ENCODE peak calls at places on chromosomes 11 and 22, in ten cellular contexts. L is right lobe of liver, A is breast epithelium, M is stomach, N is HCT116, D is gastrocnemius medialis, X is A549, W is lower leg skin, R is ovary, Z is HepG2. G is an unnamed sample.

GRCh38 chr11:110793556-110793955 is 81.3 kb upstream of the ARHGAP20 start:
- DNase-seq in X (no peak), L (no peak), A (no peak), D (no peak), Z (no peak), M (no peak), N (no peak), W (no peak), R (no peak), G (no peak)

GRCh38 chr11:64523456-64524187 is 67.4 kb upstream of the SLC22A12 start:
- DNase-seq in D (no peak), A (no peak), N (no peak), W (no peak), M (no peak), X (no peak), R (no peak), Z (no peak), L (no peak), G (peak)

GRCh38 chr11:58028687-58029411 is 1.9 kb upstream of the OR6Q1 start:
- DNase-seq in A (no peak), M (no peak), N (no peak), Z (no peak), L (no peak), X (no peak), R (no peak), W (no peak), D (no peak), G (no peak)

GRCh38 chr11:44319552-44320288 is 9.8 kb upstream of the ALX4 start:
- DNase-seq in W (no peak), A (no peak), D (no peak), R (no peak), X (no peak), M (no peak), N (no peak), Z (no peak), L (no peak), G (peak)

GRCh38 chr11:74269161-74269809 is 42.2 kb downstream of the P4HA3 start:
- DNase-seq in X (no peak), R (no peak), A (no peak), M (no peak), N (no peak), L (no peak), W (no peak), Z (no peak), D (no peak), G (no peak)

GRCh38 chr11:35151241-35151640 is 12.3 kb downstream of the CD44 start:
- DNase-seq in W (no peak), N (no peak), M (no peak), Z (no peak), L (no peak), A (no peak), X (no peak), R (no peak), D (no peak), G (no peak)

GRCh38 chr11:35593143-35593542 is 25.1 kb upstream of the FJX1 start:
- DNase-seq in R (no peak), D (no peak), W (no peak), L (no peak), A (peak), Z (no peak), N (no peak), M (no peak), X (no peak), G (no peak)

GRCh38 chr11:108805030-108805429 is 140.2 kb downstream of the DDX10 start:
- DNase-seq in X (no peak), M (no peak), Z (no peak), D (no peak), N (no peak), W (no peak), L (no peak), R (no peak), A (no peak), G (no peak)

GRCh38 chr22:35612903-35613302 is 4.2 kb downstream of the MB start:
- DNase-seq in L (no peak), X (no peak), D (no peak), N (no peak), A (no peak), M (no peak), R (no peak), Z (no peak), W (no peak), G (no peak)

GRCh38 chr11:66336234-66337102 is at the start of gene RIN1:
- DNase-seq in M (peak), N (peak), D (peak), L (no peak), A (peak), R (peak), W (peak), Z (peak), X (peak), G (peak)
- TF ChIP-seq POLR2A in M (no peak), N (peak), D (peak), L (no peak), A (peak), R (no peak), W (no peak), Z (peak), X (peak), G (no peak)

DNA sequence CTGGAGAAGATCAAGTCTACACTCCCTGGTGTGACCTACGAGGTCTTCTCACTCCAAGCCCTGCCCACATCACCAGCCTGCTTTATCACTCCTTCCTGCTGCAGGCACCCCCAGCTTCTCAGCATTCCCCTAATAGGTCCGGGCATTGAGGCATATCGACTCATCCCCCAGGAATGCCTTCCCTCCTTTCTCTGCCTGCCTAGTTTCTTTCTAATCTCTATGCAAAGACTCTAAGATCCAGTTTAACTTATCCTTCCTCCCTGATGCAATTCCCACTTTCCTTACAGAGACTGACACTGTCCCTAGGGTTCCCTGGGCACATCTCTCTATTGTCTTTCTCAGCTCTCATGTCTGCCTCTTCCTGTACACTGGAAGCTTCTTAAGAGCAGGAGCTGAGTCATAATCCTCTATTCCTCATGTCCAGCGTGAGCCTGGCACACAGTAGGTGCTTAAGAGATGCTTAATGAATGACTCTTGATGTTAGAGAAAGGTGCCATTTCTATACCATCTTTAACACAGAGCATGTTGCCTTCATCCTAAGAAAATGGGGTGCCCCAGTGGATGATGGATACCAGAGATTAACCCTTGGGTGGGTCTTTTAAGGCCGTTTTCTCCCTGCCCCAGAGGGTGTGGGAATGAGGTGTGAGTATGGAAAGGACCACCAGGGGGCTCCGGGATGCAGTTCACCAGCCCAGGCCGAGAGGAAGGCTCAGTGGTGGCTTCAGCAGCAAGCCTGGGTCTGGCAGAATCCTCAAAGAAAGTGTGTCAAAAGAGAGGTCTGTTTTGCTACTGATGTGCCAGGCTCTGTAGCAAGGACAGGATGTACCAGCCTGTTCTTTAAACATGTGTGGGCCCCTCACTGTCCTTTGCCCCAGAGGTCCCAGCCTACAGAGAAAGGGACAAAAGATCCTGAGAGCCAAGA is 34.7 kb downstream of the PARVA start:
- DNase-seq in M (peak), N (peak), A (peak), R (peak), W (no peak), L (no peak), D (peak), Z (peak), X (peak), G (no peak)
- H3K4me3 ChIP-seq in M (no peak), N (no peak), A (no peak), R (no peak), W (no peak), L (no peak), D (no peak), Z (no peak), X (no peak), G (no peak)

GRCh38 chr11:17542249-17542648 is 2.0 kb downstream of the USH1C start:
- DNase-seq in M (peak), D (no peak), Z (peak), W (no peak), X (no peak), A (no peak), N (no peak), R (no peak), L (peak), G (peak)

GRCh38 chr11:17543574-17544180 is 539 bp downstream of the USH1C start:
- DNase-seq in Z (no peak), X (no peak), L (no peak), R (no peak), N (no peak), D (no peak), M (no peak), W (no peak), A (no peak), G (peak)

GRCh38 chr11:17544181-17544622 is at the start of gene USH1C:
- DNase-seq in N (peak), M (peak), R (no peak), X (peak), A (no peak), W (no peak), L (no peak), D (no peak), Z (no peak), G (peak)

GRCh38 chr11:17541330-17541885 is 2.8 kb downstream of the USH1C start:
- DNase-seq in M (no peak), W (no peak), L (no peak), R (no peak), N (no peak), X (no peak), Z (no peak), A (no peak), D (no peak), G (peak)

GRCh38 chr11:17543041-17543440 is 1.2 kb downstream of the USH1C start:
- DNase-seq in A (no peak), W (no peak), N (no peak), M (no peak), L (no peak), X (no peak), Z (no peak), D (no peak), R (no peak), G (peak)
- TF ChIP-seq CTCF in A (no peak), W (no peak), N (no peak), M (no peak), L (no peak), X (no peak), Z (no peak), D (no peak), R (no peak), G (no peak)

DNA sequence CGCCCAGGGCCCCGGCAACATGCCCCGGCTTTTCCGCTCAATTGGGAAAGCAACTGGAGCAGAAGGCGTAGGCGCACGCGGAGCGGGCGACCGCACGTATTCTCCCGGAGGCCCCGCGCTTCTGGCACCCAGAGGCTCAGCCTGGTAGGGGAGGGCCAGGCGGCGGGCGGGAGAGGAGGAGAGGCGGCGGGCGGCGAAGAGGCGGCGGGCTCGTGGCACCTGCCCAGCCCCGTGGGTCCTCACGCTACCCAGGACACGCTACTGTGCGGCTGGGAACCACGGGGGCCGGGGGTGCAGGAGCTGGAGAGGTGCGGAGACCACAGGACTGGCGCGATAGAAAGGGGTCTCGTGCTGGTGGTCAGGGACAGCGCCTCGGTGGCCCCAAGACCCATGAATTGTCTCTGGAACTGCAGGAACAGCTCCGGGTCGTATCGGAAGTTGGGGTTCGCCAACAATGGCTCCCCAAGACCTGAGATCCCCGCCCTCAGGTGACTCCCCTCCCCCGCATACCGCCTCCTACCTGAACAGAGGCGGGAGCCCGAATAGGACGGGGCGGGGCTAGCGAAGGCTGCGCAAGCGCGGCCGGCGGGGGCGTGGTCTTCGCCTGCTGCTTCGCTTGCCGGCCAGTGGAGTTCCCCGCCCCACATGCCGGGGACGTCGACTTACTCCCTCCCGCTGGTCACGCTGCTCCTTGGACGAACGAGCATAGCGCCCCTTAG is at the start of gene SLC37A4:
- DNase-seq in D (peak), L (peak), Z (peak), N (peak), A (peak), M (peak), W (peak), X (peak), R (peak), G (peak)
- TF ChIP-seq POLR2A in D (peak), L (peak), Z (peak), N (peak), A (no peak), M (no peak), W (no peak), X (peak), R (no peak), G (no peak)

DNA sequence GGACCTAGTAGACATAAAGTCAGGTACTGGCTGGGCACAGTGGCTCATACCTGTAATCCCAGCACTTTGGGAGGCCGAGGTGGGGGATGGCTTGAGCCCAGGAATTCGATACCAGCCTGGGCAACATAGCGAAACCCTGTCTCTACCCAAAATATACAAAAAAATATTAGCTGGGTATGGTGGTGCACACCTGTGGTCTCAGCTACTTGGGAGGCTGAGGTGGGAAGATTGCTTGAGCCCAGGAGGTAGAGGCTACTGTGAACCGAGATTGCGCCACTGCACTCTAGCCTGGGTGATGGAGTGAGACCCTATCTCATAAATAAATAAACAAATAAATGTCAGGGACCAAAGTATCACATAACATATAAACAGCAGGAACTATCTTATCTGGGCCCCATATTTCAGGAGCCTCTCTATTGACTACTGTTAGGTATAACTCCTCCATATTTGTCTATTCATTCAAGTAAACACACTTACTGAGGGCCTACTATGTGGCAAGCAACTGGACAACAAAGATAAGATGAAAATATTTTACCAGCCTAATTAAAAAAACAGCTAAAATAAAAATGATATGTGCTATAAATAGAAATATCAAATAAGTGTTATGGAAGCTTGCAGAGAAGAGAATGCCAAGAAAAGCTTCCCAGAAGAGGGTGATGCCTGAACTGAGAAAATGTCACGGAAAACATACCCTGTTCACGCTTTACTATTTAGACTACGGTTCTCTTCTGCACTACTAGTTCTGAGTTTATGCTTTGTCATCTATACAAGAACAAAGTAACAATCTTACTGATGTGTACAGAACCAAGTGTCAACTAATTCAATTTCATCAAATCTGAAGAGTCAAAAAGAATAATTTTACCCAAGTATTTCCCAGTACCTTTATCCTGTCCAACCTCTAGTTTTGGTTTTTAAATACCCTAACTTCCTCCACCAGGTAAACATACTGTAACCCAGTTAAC is 1.9 kb downstream of the NUP98 start:
- DNase-seq in Z (no peak), L (peak), W (no peak), R (no peak), A (no peak), M (no peak), D (no peak), N (no peak), X (no peak), G (no peak)
- H3K4me3 ChIP-seq in Z (peak), L (peak), W (no peak), R (peak), A (peak), M (peak), D (peak), N (peak), X (peak), G (peak)

GRCh38 chr22:46131151-46131587 is 19.2 kb upstream of the PPARA start:
- DNase-seq in R (no peak), Z (no peak), X (no peak), W (no peak), L (peak), N (no peak), M (no peak), A (no peak), D (no peak), G (no peak)
- TF ChIP-seq CTCF in R (no peak), Z (peak), X (peak), W (no peak), L (peak), N (peak), M (no peak), A (no peak), D (no peak), G (no peak)